ENCODE peak calls at places on chromosomes 7 and 10, in four cellular contexts. U is WTC11, A is H1, F is K562. N is an unnamed sample.

GRCh38 chr7:90210925-90211324 is 615 bp upstream of the STEAP2 start:
- DNase-seq in U (peak; percentile 12), A (no peak), F (no peak), N (peak; percentile 18)

GRCh38 chr7:8042796-8043535 is 74.4 kb downstream of the GLCCI1 start:
- DNase-seq in U (no peak), A (no peak), F (no peak), N (no peak)

GRCh38 chr7:116510795-116511194 is 11.3 kb downstream of the CAV2 start:
- DNase-seq in U (no peak), A (no peak), F (no peak), N (no peak)

GRCh38 chr7:30880941-30881340 is 30.7 kb upstream of the AQP1 start:
- DNase-seq in U (no peak), A (no peak), F (no peak), N (no peak)

GRCh38 chr7:102261451-102261850 is 25.2 kb upstream of the SH2B2 start:
- DNase-seq in U (no peak), A (no peak), F (no peak), N (no peak)

GRCh38 chr10:21441625-21442024 is 83.9 kb downstream of the SKIDA1 start:
- DNase-seq in U (no peak), A (no peak), F (no peak), N (no peak)

GRCh38 chr7:79046061-79046460 is 407.4 kb downstream of the MAGI2 start:
- DNase-seq in U (no peak), A (no peak), F (no peak), N (no peak)

GRCh38 chr7:33774762-33775523 is 130.4 kb upstream of the BMPER start:
- DNase-seq in U (no peak), A (no peak), F (no peak), N (no peak)

GRCh38 chr7:101432316-101432715 is 69.6 kb downstream of the COL26A1 start:
- DNase-seq in U (no peak), A (no peak), F (no peak), N (no peak)

GRCh38 chr10:79096514-79096913 is 27.7 kb downstream of the ZMIZ1 start:
- DNase-seq in U (no peak), A (no peak), F (no peak), N (no peak)

GRCh38 chr7:94444808-94445207 is 50.1 kb downstream of the COL1A2 start:
- DNase-seq in U (no peak), A (no peak), F (no peak), N (no peak)

GRCh38 chr10:122669842-122670241 is 29.8 kb downstream of the C10orf120 start:
- DNase-seq in U (peak; percentile 44), A (no peak), F (no peak), N (no peak)

GRCh38 chr10:734481-734880 is 45.0 kb upstream of the DIP2C start:
- DNase-seq in U (no peak), A (no peak), F (no peak), N (no peak)
- TF ChIP-seq TEAD4 in U (no peak), A (no peak), F (no peak), N (no peak)

DNA sequence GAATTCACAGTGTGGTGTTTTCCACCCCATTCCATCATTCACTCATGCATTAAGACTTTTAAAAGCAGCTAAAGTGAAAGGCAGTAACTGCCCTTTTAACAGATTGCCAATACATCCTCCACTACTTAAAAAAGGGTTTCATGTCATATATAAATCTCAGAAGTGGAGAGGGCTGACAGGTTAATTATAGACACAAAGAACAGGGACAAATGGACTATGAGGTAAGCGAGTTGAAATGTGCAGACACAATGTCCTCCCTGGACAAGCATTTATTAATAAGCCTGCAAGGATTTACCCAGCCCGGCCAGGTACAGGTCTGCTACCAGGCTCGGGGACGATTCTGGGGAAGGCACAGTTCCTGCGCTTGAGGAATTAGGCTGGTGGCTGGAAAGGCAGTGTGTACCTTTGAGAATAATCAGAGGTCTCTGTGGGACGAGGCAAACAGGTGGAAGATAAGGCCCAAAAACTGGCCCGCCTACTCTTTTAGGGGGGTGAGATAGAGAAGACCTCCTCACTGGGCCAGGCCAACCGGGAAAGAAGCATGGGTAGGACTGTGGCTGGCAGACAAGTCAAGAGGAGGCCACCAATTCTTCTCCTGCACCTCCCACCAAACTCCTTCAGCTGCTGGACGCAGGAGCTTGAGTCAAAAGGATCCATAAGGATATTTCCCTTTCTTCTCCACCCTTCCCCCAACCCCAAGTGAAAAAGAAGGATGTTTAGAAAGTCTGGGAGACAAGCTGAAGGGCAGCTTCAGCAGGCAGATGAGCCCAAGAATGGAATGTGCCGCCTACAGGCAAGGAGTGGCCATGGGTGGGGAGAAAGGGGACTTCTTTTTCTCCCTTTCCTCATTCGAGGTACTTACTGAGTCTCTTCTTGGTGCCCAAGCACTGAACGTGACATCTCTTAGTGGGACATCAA is 1.5 kb downstream of the PDLIM1 start:
- DNase-seq in U (peak; percentile 39), A (no peak), F (peak; percentile 58), N (no peak)
- TF ChIP-seq TEAD4 in U (no peak), A (peak; percentile 58), F (no peak), N (no peak)

GRCh38 chr10:50439806-50440205 is 183.9 kb downstream of the SGMS1 start:
- DNase-seq in U (no peak), A (no peak), F (no peak), N (no peak)
- TF ChIP-seq TEAD4 in U (no peak), A (no peak), F (no peak), N (no peak)

GRCh38 chr10:125407557-125407956 is 247.2 kb upstream of the CTBP2 start:
- DNase-seq in U (no peak), A (no peak), F (no peak), N (no peak)

GRCh38 chr10:125414998-125415397 is 254.6 kb upstream of the CTBP2 start:
- DNase-seq in U (no peak), A (no peak), F (no peak), N (no peak)

GRCh38 chr10:125409756-125410155 is 249.4 kb upstream of the CTBP2 start:
- DNase-seq in U (no peak), A (no peak), F (no peak), N (no peak)

GRCh38 chr10:125415964-125416363 is 255.6 kb upstream of the CTBP2 start:
- DNase-seq in U (no peak), A (no peak), F (no peak), N (no peak)

DNA sequence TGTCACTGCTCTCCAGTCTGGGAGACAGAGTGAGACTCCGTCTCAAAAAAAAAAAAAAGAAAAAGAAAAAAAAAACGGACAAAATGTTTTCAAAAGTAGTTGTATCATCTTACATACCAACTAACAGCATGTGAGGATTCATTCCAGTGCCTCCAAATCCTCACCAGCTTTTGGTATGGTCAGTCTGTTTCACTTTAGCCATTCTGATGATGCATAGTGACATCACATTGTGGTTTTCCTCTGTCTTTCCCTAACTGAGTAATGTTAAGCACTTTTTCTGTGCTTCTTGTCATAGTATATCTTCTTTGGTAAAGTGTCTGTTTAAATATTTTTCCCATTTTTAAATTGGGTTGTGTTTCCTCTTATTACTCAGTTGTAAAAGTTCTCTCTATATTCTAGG is 251.4 kb upstream of the CTBP2 start:
- DNase-seq in U (no peak), A (no peak), F (no peak), N (no peak)
- TF ChIP-seq TEAD4 in U (no peak), A (no peak), F (no peak), N (no peak)

GRCh38 chr10:88702848-88703597 is 3.0 kb upstream of the LIPK start:
- DNase-seq in U (peak; percentile 39), A (peak; percentile 66), F (peak; percentile 1), N (no peak)
- TF ChIP-seq TEAD4 in U (peak; percentile 40), A (peak; percentile 61), F (no peak), N (no peak)

GRCh38 chr10:16909961-16910794 is 93.0 kb upstream of the RSU1 start:
- DNase-seq in U (no peak), A (no peak), F (no peak), N (no peak)
- TF ChIP-seq TEAD4 in U (no peak), A (no peak), F (no peak), N (no peak)

GRCh38 chr7:130290745-130291144 is 2.2 kb upstream of the CPA4 start:
- DNase-seq in U (no peak), A (no peak), F (peak; percentile 33), N (no peak)

GRCh38 chr7:130296221-130296951 is 3.4 kb downstream of the CPA4 start:
- DNase-seq in U (no peak), A (no peak), F (no peak), N (no peak)

GRCh38 chr7:130292682-130293257 is at the start of gene CPA4:
- DNase-seq in U (no peak), A (no peak), F (no peak), N (no peak)

GRCh38 chr7:130294314-130294713 is 1.4 kb downstream of the CPA4 start:
- DNase-seq in U (no peak), A (no peak), F (no peak), N (no peak)

GRCh38 chr7:130293521-130293920 is 560 bp downstream of the CPA4 start:
- DNase-seq in U (no peak), A (no peak), F (no peak), N (no peak)
- TF ChIP-seq TEAD4 in U (no peak), A (no peak), F (no peak), N (no peak)

DNA sequence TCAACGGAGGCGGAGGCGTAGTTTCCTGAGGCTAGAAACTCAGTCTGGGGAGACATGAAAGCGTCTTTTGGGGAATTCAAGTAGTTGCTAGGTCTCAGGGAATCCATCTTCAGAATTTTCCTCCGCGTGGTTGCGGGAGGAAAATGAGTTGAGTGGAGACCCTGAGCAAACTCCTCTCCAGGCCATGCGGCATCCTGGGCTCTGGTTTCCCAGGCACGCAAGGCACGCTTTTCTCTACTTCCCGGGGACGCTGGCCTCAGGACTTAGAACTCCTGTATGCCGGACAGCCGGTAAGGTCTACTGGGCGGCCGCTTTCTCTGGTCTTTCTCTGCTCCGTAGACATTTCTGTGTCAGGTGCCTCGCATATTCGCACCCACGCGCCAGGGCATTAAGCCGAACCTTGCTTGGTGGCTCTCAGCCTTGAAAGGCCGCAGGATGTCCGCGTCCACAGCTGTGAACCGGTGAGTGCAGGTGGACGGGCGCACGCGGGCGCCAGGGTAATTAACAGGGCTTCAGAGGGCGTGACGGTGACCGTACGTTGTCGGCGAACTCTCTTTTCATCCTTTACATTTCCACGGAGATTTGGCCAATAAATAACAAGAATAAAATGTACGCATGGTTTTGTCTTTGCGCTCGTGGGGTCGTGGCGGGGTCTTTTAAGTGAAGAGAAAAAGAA is 1.0 kb upstream of the RBM20 start:
- DNase-seq in U (peak; percentile 54), A (no peak), F (no peak), N (no peak)
- TF ChIP-seq TEAD4 in U (no peak), A (no peak), F (no peak), N (no peak)

GRCh38 chr7:70571403-70571911 is 560.5 kb upstream of the GALNT17 start:
- DNase-seq in U (no peak), A (no peak), F (no peak), N (no peak)
- TF ChIP-seq TEAD4 in U (no peak), A (no peak), F (no peak), N (no peak)

DNA sequence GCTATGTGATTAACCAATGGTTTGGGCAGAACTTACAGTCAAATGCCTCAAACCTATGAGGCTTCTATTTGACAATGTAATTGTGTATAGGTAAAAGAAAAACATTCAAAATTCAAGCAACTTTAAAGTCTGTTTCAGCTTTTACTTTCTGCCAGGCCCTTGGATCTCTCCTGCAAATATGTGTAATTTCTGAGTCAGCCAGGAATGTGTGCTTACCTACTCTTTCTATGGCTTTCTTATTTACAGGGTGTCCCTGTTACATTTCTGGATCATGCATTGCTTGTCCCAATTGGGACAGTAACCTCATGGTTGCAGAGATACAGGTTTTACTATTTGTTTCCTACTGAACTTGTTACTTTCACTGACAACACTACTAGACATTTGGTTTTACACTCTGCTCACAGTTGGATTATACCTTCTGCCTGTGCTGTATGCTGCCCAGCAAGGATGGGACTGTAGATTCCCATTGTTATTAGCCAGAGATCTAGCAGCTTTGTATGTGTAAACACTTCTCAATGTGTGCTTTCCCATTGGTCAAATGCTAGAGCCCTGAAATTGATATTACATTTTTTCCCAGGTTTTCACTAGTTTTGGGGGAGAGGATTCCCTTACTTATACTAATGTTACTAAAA is 355.3 kb downstream of the ARL4A start:
- DNase-seq in U (no peak), A (no peak), F (no peak), N (no peak)
- TF ChIP-seq TEAD4 in U (no peak), A (no peak), F (no peak), N (no peak)

N was measured in SK-N-SH.